ENCODE peak calls at places on chromosomes 7 and 10, in six cellular contexts. W is right cardiac atrium, Z is mammary epithelial cell, O is NT2/D1, J is BE2C, P is hepatocyte. R is an unnamed sample. For H3K27me3, the result is how much of the 10 kb centered on the place peaks cover.

GRCh38 chr10:29461042-29461441 is 172.2 kb downstream of the LYZL1 start:
- DNase-seq in J (no peak), O (no peak), Z (no peak), W (no peak), P (no peak), R (no peak)

GRCh38 chr7:39547336-39547735 is 18.9 kb upstream of the YAE1 start:
- DNase-seq in P (no peak), Z (no peak), O (no peak), W (no peak), J (no peak), R (no peak)

GRCh38 chr7:101094791-101095375 is 9.6 kb downstream of the TRIM56 start:
- DNase-seq in O (no peak), W (no peak), J (peak), Z (no peak), P (peak), R (peak)

GRCh38 chr7:87456247-87456646 is 19.2 kb downstream of the ABCB4 start:
- DNase-seq in J (no peak), W (no peak), O (no peak), Z (no peak), P (no peak), R (no peak)

GRCh38 chr10:3452234-3452633 is 279.7 kb upstream of the PITRM1 start:
- DNase-seq in O (peak), Z (peak), W (no peak), J (no peak), P (peak), R (peak)

GRCh38 chr10:45179716-45180115 is 135.7 kb downstream of the OR13A1 start:
- DNase-seq in Z (no peak), J (no peak), W (peak), O (no peak), P (no peak), R (peak)

GRCh38 chr7:5780801-5781496 is 514 bp downstream of the RNF216 start:
- DNase-seq in P (peak), J (peak), O (no peak), W (peak), Z (peak), R (peak)

GRCh38 chr7:12685550-12685949 is 1.9 kb upstream of the ARL4A start:
- DNase-seq in Z (no peak), P (peak), W (peak), J (peak), O (no peak), R (peak)

GRCh38 chr7:129522088-129522970 is 20.0 kb downstream of the SMKR1 start:
- DNase-seq in P (peak), O (no peak), Z (peak), W (no peak), J (no peak), R (no peak)

GRCh38 chr10:6114758-6115410 is 26.1 kb downstream of the RBM17 start:
- DNase-seq in Z (no peak), W (no peak), P (no peak), O (no peak), J (no peak), R (peak)

GRCh38 chr10:1368772-1369171 is 312.6 kb downstream of the WDR37 start:
- DNase-seq in P (peak), J (peak), O (no peak), Z (no peak), W (no peak), R (peak)

GRCh38 chr10:133237241-133238065 is at the start of gene VENTX:
- DNase-seq in O (peak), J (peak), P (no peak), W (no peak), Z (no peak), R (no peak)

GRCh38 chr7:105643384-105643783 is 62.1 kb upstream of the EFCAB10 start:
- DNase-seq in O (no peak), Z (no peak), P (no peak), W (peak), J (peak), R (no peak)

GRCh38 chr7:123282181-123282580 is 82.4 kb upstream of the SLC13A1 start:
- DNase-seq in J (no peak), W (no peak), Z (no peak), P (no peak), O (no peak), R (no peak)

GRCh38 chr10:132977807-132978206 is 35.4 kb upstream of the CFAP46 start:
- DNase-seq in J (no peak), W (no peak), Z (no peak), P (no peak), O (no peak), R (no peak)

GRCh38 chr7:28389504-28390385 is 22.6 kb upstream of the CREB5 start:
- DNase-seq in P (peak), J (peak), W (no peak), Z (peak), O (peak), R (no peak)

GRCh38 chr7:125118444-125118843 is 188.8 kb upstream of the POT1 start:
- DNase-seq in Z (peak), J (no peak), W (no peak), P (no peak), O (no peak), R (no peak)

GRCh38 chr10:13271552-13272163 is 28.2 kb downstream of the PHYH start:
- DNase-seq in J (peak), O (peak), W (peak), P (peak), Z (no peak), R (peak)

GRCh38 chr10:106506509-106507265 is 657.8 kb downstream of the SORCS1 start:
- DNase-seq in W (no peak), P (no peak), O (no peak), Z (peak), J (no peak), R (peak)

GRCh38 chr7:98866341-98866740 is 3.5 kb downstream of the TMEM130 start:
- DNase-seq in Z (no peak), P (no peak), O (no peak), W (no peak), J (no peak), R (no peak)

GRCh38 chr7:47681241-47681810 is 99.4 kb upstream of the TNS3 start:
- DNase-seq in W (no peak), Z (no peak), P (no peak), J (no peak), O (no peak), R (no peak)

GRCh38 chr10:84196941-84197340 is 2.6 kb downstream of the CDHR1 start:
- DNase-seq in O (no peak), P (no peak), Z (no peak), W (no peak), J (no peak), R (no peak)

GRCh38 chr10:84197643-84198042 is 3.3 kb downstream of the CDHR1 start:
- DNase-seq in W (no peak), O (no peak), J (no peak), Z (no peak), P (no peak), R (no peak)

GRCh38 chr10:84195044-84195830 is 900 bp downstream of the CDHR1 start:
- DNase-seq in J (no peak), Z (no peak), W (no peak), O (no peak), P (no peak), R (no peak)

GRCh38 chr10:84194424-84195043 is at the start of gene CDHR1:
- DNase-seq in W (peak), J (peak), O (peak), P (peak), Z (no peak), R (no peak)

DNA sequence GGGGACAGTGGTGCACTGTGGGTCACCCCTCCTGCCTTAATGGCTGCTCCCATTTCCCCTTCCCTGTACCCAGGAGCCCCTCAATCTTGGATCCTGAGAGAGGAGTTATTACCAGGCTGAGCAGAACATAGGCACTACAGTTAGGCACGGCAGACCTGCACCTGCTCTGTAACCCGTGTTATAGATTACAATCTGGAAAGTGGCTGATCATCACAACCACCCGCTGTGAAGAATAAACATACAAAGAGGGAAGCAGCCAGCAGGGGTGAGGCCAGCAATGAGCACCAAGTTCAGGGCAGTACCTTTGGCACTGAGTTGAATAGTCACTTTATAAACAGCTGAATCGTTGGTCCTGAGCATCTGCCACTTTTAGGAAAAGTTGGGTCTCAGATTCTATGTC is 1.7 kb downstream of the CDHR1 start:
- DNase-seq in Z (no peak), W (no peak), J (no peak), P (no peak), O (no peak), R (no peak)
- H3K27me3 ChIP-seq in Z (under half), W (under half), J (under half), P (half or more), O (under half), R (under half)

GRCh38 chr10:114396455-114396854 is 7.8 kb downstream of the AFAP1L2 start:
- DNase-seq in Z (no peak), W (no peak), J (no peak), P (no peak), O (no peak), R (no peak)

GRCh38 chr10:114393482-114393881 is 10.8 kb downstream of the AFAP1L2 start:
- DNase-seq in P (no peak), O (no peak), J (no peak), W (no peak), Z (peak), R (no peak)

GRCh38 chr10:114393886-114394285 is 10.4 kb downstream of the AFAP1L2 start:
- DNase-seq in Z (no peak), P (no peak), O (no peak), W (no peak), J (no peak), R (no peak)

GRCh38 chr10:114394531-114394930 is 9.8 kb downstream of the AFAP1L2 start:
- DNase-seq in W (no peak), J (no peak), Z (peak), P (no peak), O (no peak), R (no peak)

DNA sequence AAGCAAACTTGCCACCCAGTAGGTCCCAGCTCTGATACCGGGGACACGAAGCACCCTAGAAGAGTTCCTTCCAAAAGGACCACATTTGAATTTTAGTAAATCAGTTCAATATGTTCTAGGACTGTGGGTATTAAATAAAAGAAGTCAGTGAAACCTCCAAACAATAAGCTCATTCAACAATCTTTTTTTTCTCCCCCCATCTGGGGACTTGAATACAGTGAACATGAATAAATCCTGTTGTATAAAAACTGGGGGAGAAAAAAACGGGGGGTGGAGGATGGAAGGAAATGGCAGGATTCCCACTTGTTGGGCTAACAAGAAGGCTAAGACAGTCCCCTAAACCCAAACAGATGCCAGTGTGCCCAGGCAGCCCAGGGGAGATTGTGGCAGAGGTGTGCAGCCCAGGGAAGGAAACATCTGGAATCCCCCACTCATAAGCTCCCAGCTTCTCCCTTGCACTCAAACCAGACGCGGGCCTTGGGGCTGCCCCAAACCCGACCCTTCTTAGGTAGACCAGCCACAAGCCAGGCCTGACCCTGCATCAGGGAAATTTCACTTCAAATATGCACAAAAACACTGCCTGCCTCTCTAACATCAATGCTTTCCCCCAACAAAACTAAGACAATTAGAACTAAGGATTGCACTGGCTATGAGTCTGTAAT is 8.8 kb downstream of the AFAP1L2 start:
- DNase-seq in J (no peak), P (no peak), W (no peak), Z (no peak), O (no peak), R (no peak)
- H3K27me3 ChIP-seq in J (under half), P (under half), W (under half), Z (under half), O (under half), R (under half)

GRCh38 chr10:43120948-43121290 is 17.3 kb upstream of the CSGALNACT2 start:
- DNase-seq in O (no peak), J (no peak), W (peak), P (no peak), Z (no peak), R (no peak)
- H3K27me3 ChIP-seq in O (under half), J (under half), W (under half), P (under half), Z (under half), R (under half)

DNA sequence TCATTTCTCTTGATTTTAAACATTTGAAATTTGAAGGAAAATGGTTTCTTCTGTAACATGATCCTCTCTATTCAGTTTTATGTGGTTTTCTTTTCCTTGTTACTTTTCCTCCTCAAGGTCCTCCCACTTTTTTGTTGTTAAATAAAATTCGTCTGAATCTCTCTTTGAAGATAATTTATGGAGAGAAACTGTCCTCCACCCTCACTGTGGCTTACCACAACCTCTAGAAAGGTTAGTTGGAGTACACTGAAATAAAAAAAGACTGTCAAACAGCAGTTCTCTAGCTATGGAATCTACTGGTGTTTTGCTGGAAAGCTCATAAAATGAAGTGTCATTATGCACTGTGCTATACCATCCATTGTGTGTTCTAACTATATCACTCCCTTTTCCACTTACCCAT is 189.3 kb downstream of the HDAC9 start:
- DNase-seq in J (no peak), P (no peak), W (no peak), O (no peak), Z (no peak), R (no peak)
- H3K27me3 ChIP-seq in J (under half), P (under half), W (under half), O (under half), Z (under half), R (under half)

DNA sequence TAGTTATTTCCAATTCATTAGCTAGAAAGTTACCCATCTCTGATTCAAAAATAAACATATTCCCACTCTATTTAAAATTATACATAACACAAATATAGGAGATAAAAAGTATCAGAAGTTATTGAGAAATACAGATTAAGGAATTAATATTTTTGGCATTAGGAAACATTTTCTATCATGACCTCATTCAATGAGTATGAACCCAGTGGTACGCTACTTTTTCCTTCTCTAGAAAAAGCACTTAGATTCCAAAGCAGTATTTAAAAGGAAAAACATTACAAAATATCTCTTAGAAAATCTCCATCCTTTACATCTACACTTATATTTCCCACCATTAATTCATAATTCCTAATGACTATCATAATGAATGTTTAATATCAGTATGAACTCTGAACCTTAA is 240.6 kb upstream of the GNAI1 start:
- DNase-seq in J (no peak), O (no peak), W (no peak), Z (no peak), P (no peak), R (no peak)
- H3K27me3 ChIP-seq in J (under half), O (under half), W (under half), Z (under half), P (under half), R (under half)

DNA sequence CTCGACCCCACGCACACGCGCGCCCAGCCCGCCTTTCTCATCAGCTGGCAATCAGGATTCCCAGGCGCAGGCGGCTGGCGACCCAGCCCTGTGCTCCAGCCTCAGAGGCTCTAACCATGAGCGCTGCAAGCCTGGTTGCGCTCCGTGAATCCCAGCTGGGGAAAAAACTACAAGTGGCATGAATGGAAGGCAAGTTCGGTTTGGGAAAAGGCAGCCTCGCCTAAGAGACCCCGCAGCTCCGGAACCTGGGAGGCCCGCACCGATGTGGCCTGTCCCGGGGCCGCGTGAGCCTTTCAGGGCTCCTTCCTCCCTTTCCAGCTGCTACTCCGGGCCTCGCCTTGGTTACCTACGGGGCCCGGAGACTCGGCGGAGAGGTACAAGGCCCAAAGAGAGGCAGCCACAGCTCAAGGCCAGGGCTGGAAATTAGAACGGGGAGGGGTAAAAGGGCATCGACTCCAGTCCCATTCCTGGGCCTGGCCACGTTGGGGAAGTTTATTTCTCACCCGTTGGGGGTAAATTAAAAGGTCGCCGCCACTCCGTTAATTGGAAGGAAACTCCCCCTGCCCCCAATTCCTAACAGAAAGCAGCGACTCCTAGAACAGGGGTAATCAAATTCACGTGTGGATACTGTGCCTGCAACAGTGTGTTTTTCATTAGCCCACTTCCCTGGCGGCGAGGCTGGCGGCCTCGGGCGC is 1.3 kb upstream of the HOXA9 start:
- DNase-seq in J (no peak), W (no peak), P (no peak), O (no peak), Z (no peak), R (peak)
- H3K27me3 ChIP-seq in J (half or more), W (under half), P (half or more), O (half or more), Z (under half), R (under half)

DNA sequence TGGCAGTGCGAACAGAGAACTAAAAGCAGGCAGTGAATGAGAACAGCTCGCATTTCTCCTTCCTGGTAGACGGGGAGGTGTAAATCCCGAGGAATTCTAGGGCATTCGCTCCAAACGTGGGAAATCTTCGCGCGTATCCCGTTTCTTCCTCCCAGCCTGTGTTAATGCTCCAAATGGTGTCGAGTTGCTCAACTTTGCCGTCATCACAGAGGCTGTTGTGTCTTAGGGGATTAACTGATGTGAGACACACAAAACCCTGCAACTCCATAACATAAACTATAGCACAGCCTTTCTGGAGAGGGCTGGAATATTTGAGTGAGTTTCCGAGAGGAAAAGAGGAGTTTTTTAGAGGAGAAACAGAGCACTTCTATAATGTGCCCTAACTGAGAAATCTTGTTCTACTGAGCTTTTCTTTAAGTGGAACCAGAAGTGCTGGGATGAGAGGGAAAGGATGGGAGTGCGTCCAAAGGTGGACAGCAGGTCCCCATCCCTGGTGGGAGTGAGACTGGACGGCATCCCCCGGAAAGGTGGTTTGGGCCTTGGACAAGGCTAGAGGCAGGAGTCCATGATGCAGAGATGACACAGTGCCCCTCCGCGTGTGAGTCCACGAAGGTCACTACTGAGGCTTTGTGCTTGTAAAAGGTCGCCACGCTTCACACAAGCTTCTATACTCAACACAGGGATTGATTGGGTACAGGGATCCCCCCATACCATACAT is 6.2 kb upstream of the EN2 start:
- DNase-seq in P (no peak), O (no peak), W (no peak), J (no peak), Z (no peak), R (no peak)
- H3K27me3 ChIP-seq in P (half or more), O (half or more), W (under half), J (half or more), Z (half or more), R (half or more)

GRCh38 chr7:155794196-155794595 is 18.1 kb downstream of the SHH start:
- DNase-seq in J (no peak), O (no peak), W (no peak), P (no peak), Z (no peak), R (no peak)

GRCh38 chr7:155791836-155792235 is 20.4 kb downstream of the SHH start:
- DNase-seq in Z (no peak), W (no peak), O (no peak), J (no peak), P (no peak), R (no peak)

GRCh38 chr7:155792315-155792960 is 19.8 kb downstream of the SHH start:
- DNase-seq in Z (no peak), W (no peak), J (no peak), O (no peak), P (no peak), R (no peak)

GRCh38 chr7:155793720-155794119 is 18.5 kb downstream of the SHH start:
- DNase-seq in W (no peak), Z (no peak), J (no peak), O (no peak), P (no peak), R (no peak)

DNA sequence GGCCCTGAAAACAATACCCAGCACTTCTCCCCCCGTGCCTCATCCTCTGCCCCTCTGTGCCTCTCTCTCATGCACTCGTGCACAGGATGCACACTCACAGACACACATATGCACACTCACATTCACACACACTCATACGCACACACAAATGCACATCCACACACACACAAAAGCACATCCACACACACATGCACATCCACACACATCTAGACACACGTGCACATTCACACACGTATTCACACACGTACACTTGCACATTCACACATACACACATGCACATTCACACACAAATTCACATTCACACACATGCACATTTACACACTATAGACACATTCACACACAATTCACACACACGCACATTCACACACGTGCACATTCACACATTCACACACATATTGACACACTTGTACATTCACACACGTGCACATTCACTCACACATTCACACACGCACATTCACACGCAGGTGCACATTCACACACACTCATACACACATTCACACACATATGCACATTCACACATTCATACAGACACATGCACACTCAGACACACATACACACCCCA is 19.2 kb downstream of the SHH start:
- DNase-seq in P (no peak), W (no peak), O (no peak), J (no peak), Z (no peak), R (no peak)
- H3K27me3 ChIP-seq in P (under half), W (under half), O (under half), J (under half), Z (under half), R (under half)